ENCODE peak calls at places on chromosomes 7 and 10, in four cellular contexts. Y, F, Z and O are unnamed samples.

GRCh38 chr7:50492770-50493519 is 42.8 kb upstream of the FIGNL1 start:
- DNase-seq in F (no peak), Z (no peak), Y (no peak), O (no peak)

GRCh38 chr10:98488669-98489430 is 42.1 kb upstream of the HPS1 start:
- DNase-seq in Y (peak), Z (no peak), F (no peak), O (no peak)

GRCh38 chr10:101675115-101675514 is 19.9 kb downstream of the FBXW4 start:
- DNase-seq in Z (no peak), F (no peak), Y (no peak), O (no peak)

GRCh38 chr10:117419921-117420320 is 44.7 kb upstream of the PDZD8 start:
- DNase-seq in Z (no peak), Y (no peak), F (no peak), O (no peak)

GRCh38 chr10:76869931-76870330 is 767.7 kb downstream of the KCNMA1 start:
- DNase-seq in F (no peak), Z (no peak), Y (no peak), O (no peak)

GRCh38 chr7:77327067-77327931 is 88.8 kb downstream of the GSAP start:
- DNase-seq in Z (no peak), F (no peak), Y (peak), O (no peak)

GRCh38 chr10:22554481-22555182 is 159.7 kb downstream of the PIP4K2A start:
- DNase-seq in Z (peak), F (no peak), Y (no peak), O (no peak)

GRCh38 chr7:28747404-28747803 is 210.7 kb downstream of the TRIL start:
- DNase-seq in Z (no peak), F (no peak), Y (no peak), O (no peak)

GRCh38 chr10:46526682-46527038 is 29.8 kb downstream of the GPRIN2 start:
- DNase-seq in Z (no peak), F (no peak), Y (peak), O (no peak)

GRCh38 chr7:123220396-123220795 is 20.6 kb upstream of the SLC13A1 start:
- DNase-seq in Y (no peak), F (no peak), Z (no peak), O (no peak)

GRCh38 chr7:111049971-111050680 is 40.8 kb upstream of the LRRN3 start:
- DNase-seq in F (no peak), Z (no peak), Y (no peak), O (no peak)

GRCh38 chr7:134009314-134010109 is 117.6 kb upstream of the LRGUK start:
- DNase-seq in Z (no peak), F (no peak), Y (no peak), O (no peak)

GRCh38 chr10:116146374-116146773 is 126.6 kb downstream of the GFRA1 start:
- DNase-seq in Z (peak), F (no peak), Y (no peak), O (no peak)

GRCh38 chr7:99762680-99763327 is 21.2 kb downstream of the CYP3A4 start:
- DNase-seq in Z (peak), Y (peak), F (no peak), O (no peak)

GRCh38 chr7:156475666-156476065 is 164.9 kb upstream of the RNF32 start:
- DNase-seq in Y (no peak), Z (peak), F (no peak), O (no peak)

GRCh38 chr10:95906675-95907453 is 911 bp upstream of the CC2D2B start:
- DNase-seq in F (no peak), Z (peak), Y (peak), O (no peak)

GRCh38 chr7:36129048-36129534 is 24.0 kb upstream of the EEPD1 start:
- DNase-seq in Z (no peak), F (no peak), Y (peak), O (no peak)

GRCh38 chr10:125662616-125663015 is 20.3 kb downstream of the TEX36 start:
- DNase-seq in Y (no peak), F (no peak), Z (no peak), O (no peak)

GRCh38 chr10:91349381-91349780 is 60.8 kb upstream of the HECTD2 start:
- DNase-seq in F (no peak), Y (no peak), Z (peak), O (no peak)

GRCh38 chr10:42877496-42878030 is 95.0 kb downstream of the BMS1 start:
- DNase-seq in F (no peak), Z (no peak), Y (no peak), O (no peak)

GRCh38 chr10:36730316-36730715 is 395.1 kb upstream of the ANKRD30A start:
- DNase-seq in Z (no peak), Y (no peak), F (no peak), O (no peak)

GRCh38 chr10:52056296-52056695 is 257.8 kb upstream of the DKK1 start:
- DNase-seq in Z (no peak), Y (no peak), F (no peak), O (no peak)

GRCh38 chr7:1141651-1142050 is 18.3 kb downstream of the ZFAND2A start:
- DNase-seq in Z (no peak), Y (no peak), F (no peak), O (no peak)

GRCh38 chr10:77879710-77880109 is 46.8 kb downstream of the DLG5 start:
- DNase-seq in Z (no peak), Y (no peak), F (no peak), O (no peak)

GRCh38 chr7:110246118-110246517 is 844.8 kb upstream of the LRRN3 start:
- DNase-seq in Z (no peak), F (no peak), Y (no peak), O (no peak)

GRCh38 chr7:48384180-48384752 is 213.0 kb downstream of the ABCA13 start:
- DNase-seq in Z (no peak), F (no peak), Y (no peak), O (no peak)

GRCh38 chr10:60024506-60024905 is 118.2 kb upstream of the CCDC6 start:
- DNase-seq in F (no peak), Z (no peak), Y (no peak), O (no peak)

GRCh38 chr7:21542891-21543527 is at the start of gene DNAH11:
- DNase-seq in Z (no peak), Y (no peak), F (no peak), O (no peak)

GRCh38 chr7:7746419-7746818 is 28.0 kb upstream of the RPA3 start:
- DNase-seq in Z (no peak), Y (peak), F (no peak), O (no peak)

GRCh38 chr7:82430518-82431465 is 12.8 kb downstream of the CACNA2D1 start:
- DNase-seq in Z (no peak), F (no peak), Y (no peak), O (no peak)

GRCh38 chr10:9501944-9502343 is 1447.5 kb downstream of the GATA3 start:
- DNase-seq in F (no peak), Y (no peak), Z (no peak), O (no peak)

GRCh38 chr7:132897093-132897492 is 184.8 kb downstream of the CHCHD3 start:
- DNase-seq in Y (no peak), F (no peak), Z (no peak), O (no peak)

GRCh38 chr10:2917926-2918325 is 149.4 kb upstream of the PFKP start:
- DNase-seq in Y (no peak), Z (no peak), F (no peak), O (no peak)

GRCh38 chr7:39741942-39742623 is 118.7 kb downstream of the RALA start:
- DNase-seq in Y (peak), F (no peak), Z (no peak), O (peak)

GRCh38 chr7:155163696-155164095 is 93.6 kb downstream of the HTR5A start:
- DNase-seq in Y (no peak), F (no peak), Z (no peak), O (no peak)

GRCh38 chr7:150999497-151000225 is 8.8 kb downstream of the NOS3 start:
- DNase-seq in Y (no peak), Z (no peak), F (no peak), O (no peak)

GRCh38 chr10:58969578-58969977 is 206.9 kb upstream of the PHYHIPL start:
- DNase-seq in Z (no peak), F (no peak), Y (no peak), O (no peak)

GRCh38 chr10:11684717-11685645 is 57.2 kb upstream of the ECHDC3 start:
- DNase-seq in Z (peak), F (peak), Y (peak), O (peak)

GRCh38 chr10:132556994-132557441 is 19.4 kb downstream of the INPP5A start:
- DNase-seq in F (no peak), Y (no peak), Z (no peak), O (no peak)